ENCODE peak calls at places on chromosome 4, in five cellular contexts. T is astrocyte; D is H9; R is CD8-positive, alpha-beta memory T cell; Y is aorta. V is an unnamed sample.

GRCh38 chr4:119477412-119478053 is 151.1 kb downstream of the PDE5A start:
- DNase-seq in T (peak; percentile 8), D (no peak), R (no peak), Y (no peak), V (no peak)

GRCh38 chr4:127965803-127966175 is 583 bp downstream of the ABHD18 start:
- DNase-seq in T (peak; percentile 5), D (peak; percentile 75), R (peak; percentile 65), Y (no peak), V (peak; percentile 57)

GRCh38 chr4:185535818-185536729 is 767 bp upstream of the PDLIM3 start:
- DNase-seq in T (no peak), D (no peak), R (no peak), Y (peak; percentile 67), V (peak; percentile 25)

GRCh38 chr4:17807446-17807845 is 3.1 kb downstream of the DCAF16 start:
- DNase-seq in T (no peak), D (no peak), R (no peak), Y (no peak), V (no peak)

GRCh38 chr4:98664959-98665358 is 6.5 kb upstream of the TSPAN5 start:
- DNase-seq in T (no peak), D (no peak), R (no peak), Y (no peak), V (no peak)

GRCh38 chr4:140757220-140757607 is 1.0 kb upstream of the TBC1D9 start:
- DNase-seq in T (no peak), D (no peak), R (no peak), Y (no peak), V (no peak)

GRCh38 chr4:26171953-26172352 is 148.9 kb upstream of the RBPJ start:
- DNase-seq in T (peak; percentile 94), D (no peak), R (no peak), Y (no peak), V (no peak)

GRCh38 chr4:95499176-95499760 is 49.5 kb downstream of the UNC5C start:
- DNase-seq in T (no peak), D (no peak), R (no peak), Y (no peak), V (no peak)

GRCh38 chr4:51890760-51891159 is 47.8 kb downstream of the DCUN1D4 start:
- DNase-seq in T (no peak), D (no peak), R (no peak), Y (no peak), V (no peak)

GRCh38 chr4:14783011-14783877 is 219.0 kb upstream of the CPEB2 start:
- DNase-seq in T (peak; percentile 56), D (no peak), R (no peak), Y (no peak), V (no peak)

GRCh38 chr4:108477527-108478108 is 142.8 kb upstream of the RPL34 start:
- DNase-seq in T (no peak), D (no peak), R (no peak), Y (no peak), V (no peak)

GRCh38 chr4:77921701-77922100 is 59.1 kb downstream of the MRPL1 start:
- DNase-seq in T (peak; percentile 94), D (no peak), R (no peak), Y (no peak), V (no peak)

GRCh38 chr4:162498168-162498567 is 334.4 kb upstream of the FSTL5 start:
- DNase-seq in T (no peak), D (no peak), R (no peak), Y (no peak), V (no peak)

GRCh38 chr4:174919886-174920423 is 1.8 kb downstream of the ADAM29 start:
- DNase-seq in T (no peak), D (no peak), R (no peak), Y (no peak), V (no peak)

GRCh38 chr4:48722509-48723446 is 57.3 kb downstream of the FRYL start:
- DNase-seq in T (peak; percentile 72), D (no peak), R (no peak), Y (no peak), V (no peak)

GRCh38 chr4:137524642-137525384 is 7.5 kb downstream of the PCDH18 start:
- DNase-seq in T (peak; percentile 51), D (no peak), R (no peak), Y (no peak), V (no peak)

GRCh38 chr4:87304659-87305277 is 17.9 kb downstream of the HSD17B13 start:
- DNase-seq in T (peak; percentile 52), D (no peak), R (no peak), Y (no peak), V (no peak)

GRCh38 chr4:113435893-113436292 is 325.6 kb downstream of the CAMK2D start:
- DNase-seq in T (peak; percentile 92), D (peak; percentile 33), R (no peak), Y (peak; percentile 62), V (peak; percentile 58)

GRCh38 chr4:124684301-124684700 is 28.2 kb downstream of the ANKRD50 start:
- DNase-seq in T (no peak), D (no peak), R (no peak), Y (no peak), V (no peak)

GRCh38 chr4:34422472-34422871 is 1821.8 kb downstream of the ARAP2 start:
- DNase-seq in T (no peak), D (no peak), R (no peak), Y (no peak), V (peak; percentile 7)

GRCh38 chr4:113272523-113272922 is 223.1 kb downstream of the ANK2 start:
- DNase-seq in T (no peak), D (no peak), R (no peak), Y (no peak), V (no peak)

GRCh38 chr4:169278669-169279068 is 7.9 kb upstream of the SH3RF1 start:
- DNase-seq in T (no peak), D (no peak), R (no peak), Y (no peak), V (no peak)

GRCh38 chr4:182289809-182290208 is 46.6 kb downstream of the TENM3 start:
- DNase-seq in T (no peak), D (peak; percentile 41), R (no peak), Y (no peak), V (no peak)

GRCh38 chr4:154032914-154033313 is 244.0 kb upstream of the SFRP2 start:
- DNase-seq in T (no peak), D (no peak), R (no peak), Y (no peak), V (no peak)

GRCh38 chr4:75985116-75985515 is 5.6 kb downstream of the SDAD1 start:
- DNase-seq in T (peak; percentile 89), D (no peak), R (no peak), Y (no peak), V (no peak)

GRCh38 chr4:147019061-147019460 is 73.4 kb upstream of the TTC29 start:
- DNase-seq in T (peak; percentile 20), D (peak; percentile 55), R (peak; percentile 6), Y (peak; percentile 74), V (peak; percentile 82)

GRCh38 chr4:85783483-85783882 is 308.5 kb downstream of the ARHGAP24 start:
- DNase-seq in T (peak; percentile 85), D (no peak), R (no peak), Y (no peak), V (no peak)

GRCh38 chr4:85779165-85779564 is 304.2 kb downstream of the ARHGAP24 start:
- DNase-seq in T (peak; percentile 41), D (no peak), R (no peak), Y (no peak), V (no peak)

GRCh38 chr4:85778809-85779124 is 303.8 kb downstream of the ARHGAP24 start:
- DNase-seq in T (no peak), D (no peak), R (no peak), Y (no peak), V (no peak)

GRCh38 chr4:85777908-85778808 is 303.2 kb downstream of the ARHGAP24 start:
- DNase-seq in T (no peak), D (no peak), R (no peak), Y (no peak), V (no peak)

DNA sequence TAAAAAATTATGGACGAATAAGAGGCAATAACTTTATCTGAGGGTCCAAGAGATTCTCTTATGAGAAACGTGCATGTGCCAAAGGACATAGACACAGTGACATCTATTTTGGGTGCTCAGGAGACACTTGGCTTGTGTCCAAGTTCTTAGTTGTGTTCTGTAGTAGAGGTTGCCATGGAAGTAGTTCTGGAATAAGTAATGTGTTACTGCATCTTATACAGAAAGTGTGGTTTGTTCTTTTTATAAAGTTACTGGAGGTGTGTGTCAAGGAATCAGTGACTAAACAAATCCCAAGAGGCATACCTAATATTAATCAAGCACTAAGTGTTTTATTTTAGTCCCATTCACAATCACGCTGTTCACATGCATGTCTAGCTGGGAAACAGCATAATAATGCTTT is 305.7 kb downstream of the ARHGAP24 start:
- DNase-seq in T (peak; percentile 61), D (no peak), R (no peak), Y (no peak), V (no peak)
- H3K4me1 ChIP-seq in T (peaks cover 12% of the 10 kb centered on the region), D (no peaks in the 10 kb centered on the region), R (no peaks in the 10 kb centered on the region), Y (no peaks in the 10 kb centered on the region), V (no peaks in the 10 kb centered on the region)

GRCh38 chr4:2936773-2937145 is 26.4 kb downstream of the NOP14 start:
- DNase-seq in T (peak; percentile 76), D (no peak), R (peak; percentile 26), Y (no peak), V (peak; percentile 78)

GRCh38 chr4:2937146-2937857 is 25.9 kb downstream of the NOP14 start:
- DNase-seq in T (peak; percentile 67), D (peak; percentile 46), R (no peak), Y (no peak), V (no peak)

GRCh38 chr4:2934813-2935761 is 28.1 kb downstream of the NOP14 start:
- DNase-seq in T (peak; percentile 68), D (peak; percentile 92), R (peak; percentile 97), Y (peak; percentile 96), V (peak; percentile 99)

GRCh38 chr4:2934077-2934812 is 29.0 kb downstream of the NOP14 start:
- DNase-seq in T (peak; percentile 18), D (no peak), R (peak; percentile 53), Y (peak; percentile 75), V (no peak)

GRCh38 chr4:2935762-2936743 is 27.2 kb downstream of the NOP14 start:
- DNase-seq in T (peak; percentile 77), D (no peak), R (peak; percentile 60), Y (peak; percentile 25), V (no peak)
- H3K4me1 ChIP-seq in T (peaks cover 44% of the 10 kb centered on the region), D (no peaks in the 10 kb centered on the region), R (peaks cover 54% of the 10 kb centered on the region), Y (no peaks in the 10 kb centered on the region), V (peaks cover 23% of the 10 kb centered on the region)

GRCh38 chr4:6495296-6495590 is 22.8 kb upstream of the PPP2R2C start:
- DNase-seq in T (no peak), D (peak; percentile 20), R (no peak), Y (no peak), V (no peak)

GRCh38 chr4:6494431-6495295 is 22.2 kb upstream of the PPP2R2C start:
- DNase-seq in T (no peak), D (peak; percentile 22), R (no peak), Y (no peak), V (no peak)

GRCh38 chr4:6492027-6492590 is 19.7 kb upstream of the PPP2R2C start:
- DNase-seq in T (no peak), D (peak; percentile 15), R (no peak), Y (no peak), V (no peak)

GRCh38 chr4:6492861-6493667 is 20.6 kb upstream of the PPP2R2C start:
- DNase-seq in T (no peak), D (peak; percentile 27), R (no peak), Y (no peak), V (no peak)

GRCh38 chr4:6493668-6494304 is 21.4 kb upstream of the PPP2R2C start:
- DNase-seq in T (peak; percentile 5), D (peak; percentile 31), R (no peak), Y (no peak), V (no peak)
- H3K4me1 ChIP-seq in T (no peaks in the 10 kb centered on the region), D (no peaks in the 10 kb centered on the region), R (no peaks in the 10 kb centered on the region), Y (no peaks in the 10 kb centered on the region), V (no peaks in the 10 kb centered on the region)

GRCh38 chr4:10097906-10098769 is 18.5 kb downstream of the WDR1 start:
- DNase-seq in T (no peak), D (no peak), R (no peak), Y (no peak), V (no peak)
- H3K4me1 ChIP-seq in T (peaks cover 86% of the 10 kb centered on the region), D (no peaks in the 10 kb centered on the region), R (peaks cover 99% of the 10 kb centered on the region), Y (peaks cover 3% of the 10 kb centered on the region), V (peaks cover 8% of the 10 kb centered on the region)

V was measured in BE2C.